ENCODE peak calls at places on chromosomes 11 and 22, in ten cellular contexts. M, N, U, B, L, F, G, R, S and Y are unnamed samples.

GRCh38 chr11:50164050-50164449 is 131.4 kb downstream of the OR4C45 start:
- DNase-seq in F (no peak), U (no peak), N (no peak), L (no peak), S (no peak), G (no peak), M (no peak), B (no peak), R (no peak), Y (no peak)

GRCh38 chr11:10627306-10627705 is 58.8 kb upstream of the LYVE1 start:
- DNase-seq in R (no peak), S (no peak), M (no peak), U (no peak), B (no peak), N (no peak), L (no peak), F (no peak), G (no peak), Y (no peak)

GRCh38 chr11:3201677-3202181 is 16.9 kb downstream of the MRGPRG start:
- DNase-seq in F (no peak), L (no peak), S (peak; percentile 32), R (no peak), G (no peak), B (no peak), M (no peak), U (no peak), N (peak; percentile 26), Y (no peak)

GRCh38 chr11:67645521-67646457 is 4.7 kb downstream of the ACY3 start:
- DNase-seq in F (no peak), B (no peak), G (no peak), L (no peak), N (peak; percentile 65), M (no peak), S (no peak), U (peak; percentile 47), R (no peak), Y (no peak)

GRCh38 chr11:68970921-68971636 is 9.7 kb downstream of the MRGPRD start:
- DNase-seq in F (no peak), M (no peak), R (no peak), S (no peak), L (no peak), B (no peak), U (no peak), G (no peak), N (peak; percentile 20), Y (no peak)

GRCh38 chr22:24926849-24927579 is 19.5 kb downstream of the LHFPL7 start:
- DNase-seq in L (no peak), G (peak; percentile 42), N (no peak), U (no peak), S (no peak), F (peak; percentile 30), R (no peak), M (peak; percentile 49), B (no peak), Y (peak; percentile 13)

GRCh38 chr22:26401726-26402125 is 27.3 kb upstream of the ASPHD2 start:
- DNase-seq in B (peak; percentile 15), S (no peak), G (no peak), F (no peak), U (peak; percentile 60), R (no peak), L (no peak), N (peak; percentile 39), M (no peak), Y (peak; percentile 32)

GRCh38 chr11:1931791-1932480 is 12.4 kb downstream of the TNNT3 start:
- DNase-seq in B (no peak), S (peak; percentile 38), R (no peak), L (no peak), U (no peak), N (no peak), G (no peak), M (no peak), F (no peak), Y (no peak)

GRCh38 chr11:95429376-95429907 is 198.4 kb upstream of the SESN3 start:
- DNase-seq in N (no peak), S (no peak), M (no peak), G (no peak), U (no peak), R (no peak), B (no peak), L (no peak), F (no peak), Y (no peak)

GRCh38 chr11:72102946-72103753 is at the start of gene LAMTOR1:
- DNase-seq in F (peak; percentile 99), M (peak; percentile 99), L (peak; percentile 97), B (peak; percentile 98), U (peak; percentile 99), N (peak; percentile 99), S (peak; percentile 98), G (peak; percentile 99), R (peak; percentile 99), Y (peak; percentile 100)

GRCh38 chr11:122103366-122103765 is 12.6 kb downstream of the BLID start:
- DNase-seq in F (no peak), M (no peak), N (no peak), B (no peak), R (no peak), S (no peak), G (peak; percentile 52), U (no peak), L (no peak), Y (no peak)

GRCh38 chr11:122104381-122104780 is 11.6 kb downstream of the BLID start:
- DNase-seq in S (no peak), R (no peak), M (no peak), G (no peak), B (no peak), F (no peak), U (no peak), L (no peak), N (no peak), Y (no peak)

GRCh38 chr11:122100222-122101080 is 15.6 kb downstream of the BLID start:
- DNase-seq in N (peak; percentile 67), F (no peak), U (no peak), S (peak; percentile 36), G (peak; percentile 80), R (no peak), M (peak; percentile 56), B (no peak), L (no peak), Y (no peak)

GRCh38 chr11:122101625-122102291 is 14.3 kb downstream of the BLID start:
- DNase-seq in M (peak; percentile 89), N (peak; percentile 85), G (peak; percentile 91), U (no peak), R (no peak), S (peak; percentile 58), L (no peak), F (no peak), B (no peak), Y (no peak)

DNA sequence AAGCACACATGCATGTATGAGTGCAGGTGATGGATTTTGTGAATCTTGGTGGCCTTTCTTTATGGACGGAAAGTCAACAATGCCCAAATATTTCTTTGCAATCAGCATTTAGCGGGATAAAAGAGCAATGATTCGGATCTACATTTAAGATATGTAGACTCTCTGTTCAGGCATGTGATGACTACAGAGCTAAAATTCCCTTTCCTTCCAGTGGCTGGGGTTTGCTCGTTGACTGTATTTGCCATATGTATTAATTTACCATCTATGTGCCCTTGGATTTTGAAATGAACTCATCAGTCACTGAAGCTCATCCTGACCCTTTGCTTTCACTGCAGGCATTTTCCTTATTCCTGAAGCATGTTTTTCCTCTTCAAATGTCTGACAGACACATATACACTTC is 13.6 kb downstream of the BLID start:
- DNase-seq in L (no peak), S (no peak), R (no peak), G (no peak), N (no peak), F (no peak), B (no peak), U (no peak), M (no peak), Y (no peak)
- H3K9ac ChIP-seq in L (no peak overlapping the region), S (peak overlapping the region; percentile 92), R (no peak overlapping the region), G (no peak overlapping the region), N (no peak overlapping the region), F (no peak overlapping the region), B (no peak overlapping the region), U (no peak overlapping the region), M (no peak overlapping the region), Y (no peak overlapping the region)

GRCh38 chr22:44089717-44090570 is 65.8 kb downstream of the PARVB start:
- DNase-seq in S (no peak), L (no peak), N (no peak), R (no peak), G (no peak), F (no peak), B (no peak), M (no peak), U (no peak), Y (peak; percentile 5)

GRCh38 chr22:44085743-44086741 is 61.9 kb downstream of the PARVB start:
- DNase-seq in L (peak; percentile 27), F (peak; percentile 90), N (peak; percentile 43), S (peak; percentile 76), R (peak; percentile 34), U (peak; percentile 83), B (peak; percentile 52), G (peak; percentile 67), M (peak; percentile 80), Y (peak; percentile 41)

GRCh38 chr22:44084044-44084772 is 60.1 kb downstream of the PARVB start:
- DNase-seq in S (no peak), M (no peak), L (no peak), F (no peak), G (no peak), R (no peak), N (no peak), B (no peak), U (no peak), Y (no peak)

GRCh38 chr22:44088976-44089570 is 65.0 kb downstream of the PARVB start:
- DNase-seq in U (no peak), M (no peak), R (no peak), L (no peak), S (no peak), G (no peak), F (no peak), N (no peak), B (no peak), Y (no peak)

GRCh38 chr22:44086759-44087158 is 62.7 kb downstream of the PARVB start:
- DNase-seq in F (no peak), N (no peak), G (no peak), L (no peak), U (no peak), R (no peak), S (no peak), B (no peak), M (no peak), Y (no peak)
- H3K9ac ChIP-seq in F (no peak overlapping the region), N (no peak overlapping the region), G (no peak overlapping the region), L (no peak overlapping the region), U (no peak overlapping the region), R (no peak overlapping the region), S (no peak overlapping the region), B (no peak overlapping the region), M (no peak overlapping the region), Y (no peak overlapping the region)

GRCh38 chr11:61974766-61975631 is 7.6 kb upstream of the FTH1 start:
- DNase-seq in R (no peak), U (no peak), N (no peak), G (no peak), B (no peak), M (peak; percentile 72), S (no peak), L (no peak), F (peak; percentile 66), Y (no peak)
- H3K9ac ChIP-seq in R (no peak overlapping the region), U (no peak overlapping the region), N (no peak overlapping the region), G (no peak overlapping the region), B (no peak overlapping the region), M (no peak overlapping the region), S (no peak overlapping the region), L (no peak overlapping the region), F (peak overlapping the region; percentile 6), Y (no peak overlapping the region)

DNA sequence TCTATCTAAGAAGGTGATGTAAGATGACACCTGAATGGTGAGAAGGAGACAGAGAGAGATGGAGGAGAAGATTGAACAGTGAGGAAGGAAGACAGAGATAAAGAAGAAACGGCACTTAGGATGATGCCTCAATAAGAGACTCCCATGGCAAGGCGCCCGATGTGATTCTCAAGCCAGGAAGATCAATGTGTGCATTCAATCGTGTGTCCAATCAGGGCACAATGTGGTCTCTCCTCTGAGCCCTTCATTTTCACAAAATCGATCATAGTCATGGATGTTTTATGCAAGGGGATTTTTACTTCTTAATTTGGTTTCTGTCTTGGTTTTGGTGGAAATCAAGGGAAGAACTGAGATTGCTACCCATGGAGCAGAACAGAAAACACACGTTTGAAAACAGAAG is 19.9 kb upstream of the TMPRSS13 start:
- DNase-seq in B (no peak), S (no peak), U (no peak), L (no peak), F (no peak), G (no peak), M (no peak), N (no peak), R (no peak), Y (no peak)
- H3K9ac ChIP-seq in B (no peak overlapping the region), S (no peak overlapping the region), U (no peak overlapping the region), L (no peak overlapping the region), F (no peak overlapping the region), G (no peak overlapping the region), M (no peak overlapping the region), N (no peak overlapping the region), R (no peak overlapping the region), Y (no peak overlapping the region)